ENCODE peak calls at places on chromosomes 12 and 14, in six cellular contexts. One of them, this sample, is unnamed.

GRCh38 chr12:65568517-65568916 is 255.8 kb upstream of the HMGA2 start:
- DNase-seq in CD4-positive, alpha-beta memory T cell: no peak
- DNase-seq in A549: peak
- DNase-seq in HCT116: no peak
- DNase-seq in Peyer's patch: no peak
- DNase-seq in ovary: no peak
- DNase-seq in this sample: no peak

GRCh38 chr12:5391638-5392037 is 40.3 kb upstream of the NTF3 start:
- DNase-seq in CD4-positive, alpha-beta memory T cell: no peak
- DNase-seq in A549: no peak
- DNase-seq in HCT116: no peak
- DNase-seq in Peyer's patch: no peak
- DNase-seq in ovary: no peak
- DNase-seq in this sample: no peak

GRCh38 chr14:51609987-51610283 is 41.8 kb upstream of the FRMD6 start:
- DNase-seq in CD4-positive, alpha-beta memory T cell: no peak
- DNase-seq in A549: peak
- DNase-seq in HCT116: no peak
- DNase-seq in Peyer's patch: no peak
- DNase-seq in ovary: no peak
- DNase-seq in this sample: no peak

GRCh38 chr14:49959822-49960408 is 67.0 kb downstream of the ARF6 start:
- DNase-seq in CD4-positive, alpha-beta memory T cell: peak
- DNase-seq in A549: no peak
- DNase-seq in HCT116: no peak
- DNase-seq in Peyer's patch: no peak
- DNase-seq in ovary: no peak
- DNase-seq in this sample: no peak

GRCh38 chr12:32891956-32892355 is 4.6 kb downstream of the PKP2 start:
- DNase-seq in CD4-positive, alpha-beta memory T cell: no peak
- DNase-seq in A549: peak
- DNase-seq in HCT116: no peak
- DNase-seq in Peyer's patch: no peak
- DNase-seq in ovary: no peak
- DNase-seq in this sample: no peak

GRCh38 chr14:37194698-37195097 is 3.0 kb upstream of the MIPOL1 start:
- DNase-seq in CD4-positive, alpha-beta memory T cell: no peak
- DNase-seq in A549: no peak
- DNase-seq in HCT116: no peak
- DNase-seq in Peyer's patch: no peak
- DNase-seq in ovary: no peak
- DNase-seq in this sample: no peak

GRCh38 chr12:54364413-54364812 is at the start of gene GPR84:
- DNase-seq in CD4-positive, alpha-beta memory T cell: no peak
- DNase-seq in A549: no peak
- DNase-seq in HCT116: no peak
- DNase-seq in Peyer's patch: no peak
- DNase-seq in ovary: no peak
- DNase-seq in this sample: no peak

GRCh38 chr12:122060069-122060468 is 18.5 kb upstream of the MLXIP start:
- DNase-seq in CD4-positive, alpha-beta memory T cell: no peak
- DNase-seq in A549: no peak
- DNase-seq in HCT116: no peak
- DNase-seq in Peyer's patch: no peak
- DNase-seq in ovary: peak
- DNase-seq in this sample: no peak

GRCh38 chr14:76644875-76645518 is 116.3 kb upstream of the VASH1 start:
- DNase-seq in CD4-positive, alpha-beta memory T cell: no peak
- DNase-seq in A549: peak
- DNase-seq in HCT116: peak
- DNase-seq in Peyer's patch: no peak
- DNase-seq in ovary: no peak
- DNase-seq in this sample: no peak

GRCh38 chr14:53971501-53971900 is 14.9 kb upstream of the BMP4 start:
- DNase-seq in CD4-positive, alpha-beta memory T cell: no peak
- DNase-seq in A549: no peak
- DNase-seq in HCT116: no peak
- DNase-seq in Peyer's patch: no peak
- DNase-seq in ovary: no peak
- DNase-seq in this sample: no peak

GRCh38 chr12:6699259-6699988 is 1.2 kb downstream of the PIANP start:
- DNase-seq in CD4-positive, alpha-beta memory T cell: no peak
- DNase-seq in A549: no peak
- DNase-seq in HCT116: no peak
- DNase-seq in Peyer's patch: no peak
- DNase-seq in ovary: peak
- DNase-seq in this sample: no peak

GRCh38 chr14:78469947-78470346 is 299.8 kb downstream of the NRXN3 start:
- DNase-seq in CD4-positive, alpha-beta memory T cell: no peak
- DNase-seq in A549: no peak
- DNase-seq in HCT116: no peak
- DNase-seq in Peyer's patch: no peak
- DNase-seq in ovary: no peak
- DNase-seq in this sample: no peak

GRCh38 chr12:94704452-94704871 is 54.1 kb upstream of the TMCC3 start:
- DNase-seq in CD4-positive, alpha-beta memory T cell: no peak
- DNase-seq in A549: peak
- DNase-seq in HCT116: no peak
- DNase-seq in Peyer's patch: no peak
- DNase-seq in ovary: no peak
- DNase-seq in this sample: no peak

GRCh38 chr12:843609-844008 is 91.2 kb downstream of the WNK1 start:
- DNase-seq in CD4-positive, alpha-beta memory T cell: no peak
- DNase-seq in A549: no peak
- DNase-seq in HCT116: no peak
- DNase-seq in Peyer's patch: no peak
- DNase-seq in ovary: no peak
- DNase-seq in this sample: no peak

GRCh38 chr12:55718650-55719275 is 1.4 kb upstream of the RDH5 start:
- DNase-seq in CD4-positive, alpha-beta memory T cell: no peak
- DNase-seq in A549: no peak
- DNase-seq in HCT116: no peak
- DNase-seq in Peyer's patch: peak
- DNase-seq in ovary: no peak
- DNase-seq in this sample: no peak

GRCh38 chr12:52651726-52652261 is at the start of gene KRT2:
- DNase-seq in CD4-positive, alpha-beta memory T cell: no peak
- DNase-seq in A549: no peak
- DNase-seq in HCT116: no peak
- DNase-seq in Peyer's patch: no peak
- DNase-seq in ovary: no peak
- DNase-seq in this sample: no peak

GRCh38 chr14:74510211-74510931 is 16.8 kb downstream of the ISCA2 start:
- DNase-seq in CD4-positive, alpha-beta memory T cell: no peak
- DNase-seq in A549: no peak
- DNase-seq in HCT116: no peak
- DNase-seq in Peyer's patch: peak
- DNase-seq in ovary: peak
- DNase-seq in this sample: no peak

GRCh38 chr12:3135522-3136461 is 58.6 kb downstream of the TSPAN9 start:
- DNase-seq in CD4-positive, alpha-beta memory T cell: peak
- DNase-seq in A549: peak
- DNase-seq in HCT116: peak
- DNase-seq in Peyer's patch: no peak
- DNase-seq in ovary: no peak
- DNase-seq in this sample: peak

GRCh38 chr12:104258476-104259067 is 43.0 kb downstream of the TXNRD1 start:
- DNase-seq in CD4-positive, alpha-beta memory T cell: no peak
- DNase-seq in A549: no peak
- DNase-seq in HCT116: no peak
- DNase-seq in Peyer's patch: no peak
- DNase-seq in ovary: no peak
- DNase-seq in this sample: no peak

DNA sequence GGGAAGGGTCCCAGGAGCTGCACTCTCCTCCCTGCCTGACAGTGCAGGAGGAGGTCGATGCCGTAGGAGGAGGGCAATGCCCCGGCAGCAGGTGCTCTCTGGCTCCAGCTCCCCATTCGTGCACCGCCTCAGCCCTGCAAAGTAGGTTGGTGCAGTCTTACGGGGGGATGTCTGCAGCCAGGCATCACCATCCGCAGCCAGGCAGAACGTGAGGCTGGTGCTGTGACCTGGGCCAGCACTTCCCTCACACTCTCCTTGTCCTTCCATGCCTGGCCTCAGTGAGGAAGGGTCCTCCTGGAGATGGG is 185.0 kb upstream of the C14orf180 start:
- DNase-seq in CD4-positive, alpha-beta memory T cell: no peak
- DNase-seq in A549: no peak
- DNase-seq in HCT116: no peak
- DNase-seq in Peyer's patch: no peak
- DNase-seq in ovary: no peak
- DNase-seq in this sample: no peak
- H3K27ac ChIP-seq in CD4-positive, alpha-beta memory T cell: peak
- H3K27ac ChIP-seq in A549: no peak
- H3K27ac ChIP-seq in HCT116: no peak
- H3K27ac ChIP-seq in Peyer's patch: no peak
- H3K27ac ChIP-seq in ovary: no peak
- H3K27ac ChIP-seq in this sample: no peak

GRCh38 chr14:95359974-95360826 is 40.5 kb upstream of the CLMN start:
- DNase-seq in CD4-positive, alpha-beta memory T cell: no peak
- DNase-seq in A549: no peak
- DNase-seq in HCT116: no peak
- DNase-seq in Peyer's patch: no peak
- DNase-seq in ovary: no peak
- DNase-seq in this sample: peak

GRCh38 chr14:95361373-95362179 is 41.9 kb upstream of the CLMN start:
- DNase-seq in CD4-positive, alpha-beta memory T cell: peak
- DNase-seq in A549: peak
- DNase-seq in HCT116: peak
- DNase-seq in Peyer's patch: peak
- DNase-seq in ovary: no peak
- DNase-seq in this sample: no peak

GRCh38 chr14:95362180-95362494 is 42.4 kb upstream of the CLMN start:
- DNase-seq in CD4-positive, alpha-beta memory T cell: no peak
- DNase-seq in A549: no peak
- DNase-seq in HCT116: no peak
- DNase-seq in Peyer's patch: no peak
- DNase-seq in ovary: no peak
- DNase-seq in this sample: no peak

GRCh38 chr14:95363468-95363954 is 43.8 kb upstream of the CLMN start:
- DNase-seq in CD4-positive, alpha-beta memory T cell: no peak
- DNase-seq in A549: no peak
- DNase-seq in HCT116: no peak
- DNase-seq in Peyer's patch: no peak
- DNase-seq in ovary: no peak
- DNase-seq in this sample: no peak

DNA sequence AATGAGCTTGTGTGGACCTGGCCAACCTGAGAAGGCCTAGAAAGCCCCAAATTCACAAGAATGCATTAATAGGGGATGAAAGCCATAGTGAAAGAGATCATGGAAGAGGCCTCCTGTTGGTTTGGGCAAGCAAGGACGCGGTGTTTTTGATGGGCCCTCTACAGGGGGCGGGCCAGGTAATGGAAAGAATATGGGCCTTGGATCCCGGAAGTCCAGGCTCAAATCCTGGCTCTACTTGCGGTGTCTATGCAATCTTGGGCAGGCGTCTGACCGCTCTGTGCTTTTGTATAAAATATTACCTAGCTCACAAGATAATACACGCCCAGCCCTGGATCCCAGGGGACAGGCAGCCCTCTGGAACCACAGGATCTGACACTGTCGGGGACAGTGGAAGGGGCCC is 41.1 kb upstream of the CLMN start:
- DNase-seq in CD4-positive, alpha-beta memory T cell: no peak
- DNase-seq in A549: no peak
- DNase-seq in HCT116: no peak
- DNase-seq in Peyer's patch: no peak
- DNase-seq in ovary: no peak
- DNase-seq in this sample: no peak
- H3K27ac ChIP-seq in CD4-positive, alpha-beta memory T cell: no peak
- H3K27ac ChIP-seq in A549: no peak
- H3K27ac ChIP-seq in HCT116: no peak
- H3K27ac ChIP-seq in Peyer's patch: no peak
- H3K27ac ChIP-seq in ovary: no peak
- H3K27ac ChIP-seq in this sample: peak

DNA sequence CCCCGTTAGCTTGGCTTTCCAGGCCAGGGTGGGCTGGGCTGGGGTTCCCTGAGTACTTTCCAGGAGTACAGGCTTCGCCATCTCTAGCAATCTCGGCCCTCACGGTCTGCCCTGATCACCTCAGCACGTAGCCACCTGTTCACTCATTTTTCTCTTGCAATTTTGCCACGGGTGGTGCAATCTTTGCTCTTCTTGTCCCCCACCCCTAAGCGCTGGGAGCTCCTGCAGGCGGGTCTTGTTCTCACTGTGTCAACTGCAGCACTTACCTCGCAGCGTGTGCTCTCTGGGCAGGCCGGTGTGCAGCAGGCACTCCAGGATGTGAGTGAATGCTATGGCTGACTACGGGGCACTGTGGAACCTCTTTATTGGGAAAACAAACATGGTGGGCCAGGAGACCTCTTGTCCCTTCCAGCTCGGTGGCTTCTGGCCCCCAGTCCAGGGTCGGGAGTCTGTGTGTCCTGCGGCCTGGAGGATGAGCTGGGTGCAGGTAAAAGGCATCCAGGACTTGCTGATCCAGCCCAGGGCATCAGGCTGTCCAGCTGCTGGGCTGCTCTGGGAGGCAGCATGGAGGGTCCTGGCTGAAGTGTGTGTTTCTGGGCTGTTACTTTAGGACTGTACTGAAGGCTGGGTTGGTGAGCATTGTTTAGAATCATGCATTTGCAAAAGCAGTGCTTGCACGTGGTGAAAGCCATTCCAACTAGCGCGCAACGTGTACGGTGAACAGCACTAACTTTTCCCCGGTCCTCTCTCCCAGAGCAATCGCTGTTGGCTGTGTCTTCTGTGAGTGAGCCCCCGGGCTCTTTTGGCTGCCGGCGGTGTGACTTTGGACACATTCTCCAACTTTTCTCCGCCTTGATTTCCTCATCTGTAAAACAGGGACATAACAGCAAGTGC is 1.5 kb upstream of the ULK1 start:
- DNase-seq in CD4-positive, alpha-beta memory T cell: no peak
- DNase-seq in A549: no peak
- DNase-seq in HCT116: no peak
- DNase-seq in Peyer's patch: no peak
- DNase-seq in ovary: peak
- DNase-seq in this sample: no peak
- H3K27ac ChIP-seq in CD4-positive, alpha-beta memory T cell: no peak
- H3K27ac ChIP-seq in A549: no peak
- H3K27ac ChIP-seq in HCT116: no peak
- H3K27ac ChIP-seq in Peyer's patch: no peak
- H3K27ac ChIP-seq in ovary: peak
- H3K27ac ChIP-seq in this sample: peak

GRCh38 chr14:35366521-35366976 is 38.0 kb downstream of the NFKBIA start:
- DNase-seq in CD4-positive, alpha-beta memory T cell: no peak
- DNase-seq in A549: no peak
- DNase-seq in HCT116: no peak
- DNase-seq in Peyer's patch: no peak
- DNase-seq in ovary: no peak
- DNase-seq in this sample: no peak
- H3K27ac ChIP-seq in CD4-positive, alpha-beta memory T cell: no peak
- H3K27ac ChIP-seq in A549: peak
- H3K27ac ChIP-seq in HCT116: no peak
- H3K27ac ChIP-seq in Peyer's patch: peak
- H3K27ac ChIP-seq in ovary: no peak
- H3K27ac ChIP-seq in this sample: no peak

This sample was measured in caudate nucleus.